ENCODE peak calls at places on chromosomes 3 and 15, in five cellular contexts. U is HTR-8/SVneo, A is putamen, V is NCI-H1694, G is spleen. F is an unnamed sample.
A peak's percentile ranks its signal among the peaks of the same experiment; 100 is the strongest.

GRCh38 chr3:139222100-139222657 is 121.6 kb upstream of the MRPS22 start:
- DNase-seq in A (no peak), V (peak; percentile 54), G (no peak), U (no peak), F (no peak)

GRCh38 chr15:67026171-67026967 is 39.0 kb upstream of the SMAD3 start:
- DNase-seq in U (no peak), V (no peak), A (no peak), G (no peak), F (no peak)

GRCh38 chr15:65373163-65373651 is 4.6 kb downstream of the IGDCC3 start:
- DNase-seq in U (no peak), V (no peak), A (no peak), G (peak; percentile 39), F (no peak)

GRCh38 chr3:48503406-48504050 is 446 bp downstream of the SHISA5 start:
- DNase-seq in G (peak; percentile 82), A (no peak), V (no peak), U (no peak), F (no peak)

GRCh38 chr3:148816971-148817519 is 10.6 kb upstream of the CPB1 start:
- DNase-seq in V (no peak), G (no peak), U (peak; percentile 14), A (no peak), F (no peak)

GRCh38 chr3:81554348-81554747 is 207.1 kb downstream of the GBE1 start:
- DNase-seq in G (no peak), U (no peak), A (no peak), V (no peak), F (no peak)

GRCh38 chr3:58008140-58009025 is at the start of gene FLNB:
- DNase-seq in U (peak; percentile 86), V (no peak), G (peak; percentile 92), A (peak; percentile 78), F (peak; percentile 38)

GRCh38 chr3:42056840-42057239 is 34.3 kb upstream of the TRAK1 start:
- DNase-seq in G (no peak), A (no peak), V (no peak), U (no peak), F (no peak)

GRCh38 chr15:77066961-77067690 is 3.8 kb downstream of the TSPAN3 start:
- DNase-seq in U (no peak), A (no peak), V (no peak), G (no peak), F (no peak)

GRCh38 chr15:100972975-100973350 is 53.8 kb downstream of the LRRK1 start:
- DNase-seq in U (no peak), G (no peak), A (no peak), V (no peak), F (no peak)

GRCh38 chr3:187025254-187025655 is 94.9 kb downstream of the ST6GAL1 start:
- DNase-seq in G (no peak), A (no peak), U (no peak), V (no peak), F (no peak)

GRCh38 chr3:18559323-18559972 is 134.3 kb upstream of the SATB1 start:
- DNase-seq in G (no peak), U (peak; percentile 0), A (peak; percentile 6), V (peak; percentile 0), F (peak; percentile 10)

GRCh38 chr15:80177151-80177550 is 24.4 kb downstream of the FAH start:
- DNase-seq in A (no peak), G (no peak), V (no peak), U (no peak), F (no peak)

GRCh38 chr3:184343200-184343876 is 5.9 kb downstream of the FAM131A start:
- DNase-seq in V (no peak), U (no peak), A (no peak), G (no peak), F (no peak)

GRCh38 chr15:101201411-101202174 is 50.3 kb downstream of the CHSY1 start:
- DNase-seq in A (peak; percentile 34), U (peak; percentile 91), G (peak; percentile 84), V (no peak), F (peak; percentile 44)

GRCh38 chr15:44029940-44030568 is 165.0 kb downstream of the FRMD5 start:
- DNase-seq in U (peak; percentile 25), V (no peak), G (no peak), A (no peak), F (no peak)

GRCh38 chr3:31680072-31680870 is 147.5 kb downstream of the STT3B start:
- DNase-seq in G (no peak), U (no peak), A (no peak), V (no peak), F (no peak)